ENCODE peak calls at places on chromosomes 5 and 9, in eight cellular contexts. L is BE2C; K is fibroblast of gingiva; N is iris pigment epithelial cell; Z is activated CD4-positive, alpha-beta T cell treated with anti-CD3 and anti-CD28 coated beads, Interleukin-2, amount 10 ng/mL, durations not matched to agents 7 days and 5 days; X is NCI-H69; P is stimulated activated CD4-positive, alpha-beta T cell treated with anti-CD3 and anti-CD28 coated beads, Interleukin-2, amount 100 ng/mL, for 4 hours; D is NCI-H510A treated with DMSO at 0.1 percent for 48 hours. E is an unnamed sample.

GRCh38 chr9:107078061-107078460 is 205.0 kb upstream of the RAD23B start:
- DNase-seq in L (no peak), X (no peak), D (no peak), P (no peak), N (no peak), Z (no peak), K (no peak), E (no peak)

GRCh38 chr5:177489119-177489716 is 8.2 kb downstream of the PDLIM7 start:
- DNase-seq in L (peak; percentile 85), Z (no peak), P (no peak), N (no peak), D (no peak), K (no peak), X (no peak), E (no peak)

GRCh38 chr5:691817-692529 is 1.2 kb downstream of the TPPP start:
- DNase-seq in X (peak; percentile 28), K (no peak), Z (no peak), P (no peak), D (no peak), N (no peak), L (no peak), E (no peak)

GRCh38 chr5:9284781-9285307 is 261.0 kb downstream of the SEMA5A start:
- DNase-seq in N (no peak), D (no peak), P (no peak), X (no peak), Z (no peak), K (peak; percentile 91), L (no peak), E (peak; percentile 45)

GRCh38 chr5:102771435-102771834 is 16.3 kb downstream of the PAM start:
- DNase-seq in N (peak; percentile 27), X (no peak), Z (no peak), D (no peak), P (no peak), L (no peak), K (no peak), E (no peak)

GRCh38 chr9:115118471-115119156 is 657 bp upstream of the TNC start:
- DNase-seq in P (no peak), N (peak; percentile 89), X (peak; percentile 94), Z (no peak), K (peak; percentile 84), L (no peak), D (peak; percentile 14), E (peak; percentile 98)

GRCh38 chr5:127229185-127229889 is 61.3 kb upstream of the MEGF10 start:
- DNase-seq in Z (peak; percentile 62), L (no peak), X (peak; percentile 88), D (peak; percentile 53), N (peak; percentile 28), P (peak; percentile 26), K (peak; percentile 19), E (peak; percentile 58)

GRCh38 chr5:1744393-1745189 is 55.0 kb downstream of the MRPL36 start:
- DNase-seq in D (no peak), K (no peak), N (no peak), P (no peak), Z (no peak), X (no peak), L (no peak), E (no peak)

GRCh38 chr9:135719472-135719871 is 17.5 kb downstream of the KCNT1 start:
- DNase-seq in L (no peak), P (no peak), K (no peak), D (no peak), X (no peak), Z (no peak), N (no peak), E (no peak)

GRCh38 chr9:136577941-136578619 is 32.2 kb upstream of the NOTCH1 start:
- DNase-seq in K (no peak), L (no peak), X (peak; percentile 13), D (no peak), P (no peak), Z (no peak), N (no peak), E (no peak)

GRCh38 chr9:21836437-21837161 is 34.2 kb downstream of the MTAP start:
- DNase-seq in D (no peak), Z (no peak), P (no peak), K (peak; percentile 95), N (peak; percentile 99), X (peak; percentile 72), L (no peak), E (peak; percentile 99)

GRCh38 chr9:138045541-138046490 is 168.2 kb downstream of the CACNA1B start:
- DNase-seq in N (no peak), X (no peak), P (no peak), Z (peak; percentile 3), K (no peak), L (peak; percentile 39), D (no peak), E (no peak)